ENCODE peak calls at places on chromosomes 5 and 9, in five cellular contexts. A is H9, L is IMR-90, F is mesenchymal stem cell, U is H1. O is an unnamed sample. For H3K79me1, the result is how much of the 10 kb centered on the place peaks cover.

GRCh38 chr9:15146121-15146820 is 160.7 kb downstream of the TTC39B start:
- DNase-seq in A (no peak), L (no peak), F (no peak), U (no peak), O (no peak)

GRCh38 chr5:34682926-34683623 is 26.9 kb downstream of the RAI14 start:
- DNase-seq in A (no peak), L (peak), F (peak), U (peak), O (no peak)

GRCh38 chr5:159316519-159317383 is 13.5 kb downstream of the IL12B start:
- DNase-seq in A (peak), L (peak), F (peak), U (no peak), O (peak)

GRCh38 chr9:2180171-2180570 is 165.0 kb downstream of the SMARCA2 start:
- DNase-seq in A (no peak), L (no peak), F (no peak), U (no peak), O (peak)

GRCh38 chr5:123367739-123368138 is 55.5 kb downstream of the CEP120 start:
- DNase-seq in A (no peak), L (peak), F (peak), U (no peak), O (no peak)

GRCh38 chr9:126166291-126166690 is 160.3 kb upstream of the MVB12B start:
- DNase-seq in A (no peak), L (no peak), F (no peak), U (no peak), O (no peak)

GRCh38 chr5:160030631-160031377 is 21.9 kb downstream of the TTC1 start:
- DNase-seq in A (no peak), L (peak), F (peak), U (no peak), O (no peak)

GRCh38 chr5:81646469-81646868 is 104.4 kb downstream of the SSBP2 start:
- DNase-seq in A (no peak), L (no peak), F (no peak), U (no peak), O (no peak)

GRCh38 chr5:16884595-16884994 is 51.5 kb downstream of the MYO10 start:
- DNase-seq in A (no peak), L (no peak), F (no peak), U (no peak), O (no peak)

GRCh38 chr5:138438724-138439536 is at the start of gene REEP2:
- DNase-seq in A (peak), L (peak), F (peak), U (peak), O (peak)

GRCh38 chr5:72692273-72692672 is 124.2 kb upstream of the TNPO1 start:
- DNase-seq in A (no peak), L (peak), F (peak), U (no peak), O (no peak)

GRCh38 chr5:158658439-158659230 is 441.1 kb downstream of the EBF1 start:
- DNase-seq in A (no peak), L (peak), F (no peak), U (no peak), O (no peak)

GRCh38 chr5:60671899-60672692 is 27.9 kb downstream of the DEPDC1B start:
- DNase-seq in A (no peak), L (no peak), F (no peak), U (no peak), O (no peak)

GRCh38 chr5:56550227-56550626 is 265.1 kb upstream of the MAP3K1 start:
- DNase-seq in A (no peak), L (no peak), F (no peak), U (no peak), O (no peak)

GRCh38 chr5:151296974-151297373 is 6.6 kb downstream of the SLC36A3 start:
- DNase-seq in A (no peak), L (no peak), F (no peak), U (no peak), O (no peak)

GRCh38 chr5:58366461-58366860 is 93.4 kb downstream of the PLK2 start:
- DNase-seq in A (no peak), L (peak), F (peak), U (no peak), O (peak)

GRCh38 chr9:115786321-115786720 is 367.3 kb upstream of the PAPPA start:
- DNase-seq in A (no peak), L (peak), F (peak), U (no peak), O (no peak)

GRCh38 chr5:81506900-81507588 is 113.1 kb upstream of the ACOT12 start:
- DNase-seq in A (peak), L (peak), F (peak), U (no peak), O (peak)

GRCh38 chr5:126961702-126962101 is 68.7 kb downstream of the MARCHF3 start:
- DNase-seq in A (no peak), L (peak), F (peak), U (no peak), O (peak)

GRCh38 chr5:1881273-1881586 is 1.5 kb downstream of the IRX4 start:
- DNase-seq in A (peak), L (no peak), F (no peak), U (peak), O (no peak)

GRCh38 chr5:964821-965220 is 43.8 kb upstream of the NKD2 start:
- DNase-seq in A (no peak), L (no peak), F (peak), U (no peak), O (no peak)

GRCh38 chr9:23674016-23674585 is 151.9 kb downstream of the ELAVL2 start:
- DNase-seq in A (no peak), L (no peak), F (peak), U (no peak), O (no peak)

GRCh38 chr5:58325950-58326500 is 133.9 kb downstream of the PLK2 start:
- DNase-seq in A (no peak), L (no peak), F (no peak), U (no peak), O (no peak)

GRCh38 chr9:77215874-77216273 is 38.5 kb downstream of the VPS13A start:
- DNase-seq in A (no peak), L (peak), F (peak), U (no peak), O (no peak)

GRCh38 chr9:119159386-119159785 is 209.8 kb downstream of the BRINP1 start:
- DNase-seq in A (no peak), L (no peak), F (no peak), U (no peak), O (no peak)
- H3K79me1 ChIP-seq in A (under half), L (under half), F (under half), U (under half), O (under half)

GRCh38 chr9:137951107-137951506 is 73.5 kb downstream of the CACNA1B start:
- DNase-seq in A (no peak), L (no peak), F (no peak), U (no peak), O (no peak)

GRCh38 chr9:137952976-137953666 is 75.5 kb downstream of the CACNA1B start:
- DNase-seq in A (no peak), L (no peak), F (no peak), U (no peak), O (no peak)

GRCh38 chr9:137949260-137949659 is 71.7 kb downstream of the CACNA1B start:
- DNase-seq in A (no peak), L (no peak), F (no peak), U (no peak), O (no peak)

GRCh38 chr9:137953683-137954438 is 76.3 kb downstream of the CACNA1B start:
- DNase-seq in A (no peak), L (no peak), F (no peak), U (no peak), O (no peak)

DNA sequence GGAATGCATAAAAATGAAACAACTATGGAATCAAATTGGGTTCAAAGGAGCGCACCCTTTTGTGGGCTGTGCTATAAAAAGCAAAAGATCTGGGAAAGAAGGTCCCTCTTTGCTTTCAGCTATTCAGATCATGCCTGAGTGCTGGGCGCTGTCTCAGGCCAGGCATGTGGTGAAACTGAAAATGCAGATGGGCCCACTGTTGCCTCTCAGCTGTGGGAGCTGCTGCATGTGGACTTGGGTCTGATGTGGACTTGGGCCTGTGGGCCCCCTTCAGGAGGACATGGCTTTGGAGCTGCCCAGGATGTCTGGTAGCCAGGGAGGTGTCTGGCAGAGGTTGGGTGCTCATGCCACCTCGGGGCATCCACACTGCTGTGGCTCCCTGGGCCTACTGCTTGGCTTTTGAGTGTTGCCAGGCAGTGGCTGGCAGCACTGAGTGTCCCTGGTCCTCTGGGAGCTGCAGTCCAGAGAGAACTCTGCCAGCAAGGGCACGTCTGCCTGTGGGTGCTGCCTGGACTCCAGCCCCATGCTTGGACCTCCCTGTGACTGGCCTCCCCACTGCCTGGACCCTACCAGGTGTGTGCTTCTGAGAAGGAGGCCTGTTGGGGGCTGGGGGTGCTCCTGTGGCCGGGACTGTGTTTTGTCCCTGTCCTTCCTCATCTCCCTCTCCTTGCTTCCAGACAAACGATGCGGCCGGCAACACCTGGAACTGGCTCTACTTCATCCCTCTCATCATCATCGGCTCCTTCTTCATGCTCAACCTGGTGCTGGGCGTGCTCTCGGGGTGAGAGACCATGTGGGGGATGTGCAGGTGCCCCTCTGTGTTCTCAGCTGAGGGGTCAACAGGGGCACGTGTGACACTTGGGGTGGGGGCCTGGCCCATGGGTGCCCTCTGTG is 74.3 kb downstream of the CACNA1B start:
- DNase-seq in A (no peak), L (no peak), F (no peak), U (no peak), O (no peak)
- H3K14ac ChIP-seq in A (no peak), L (no peak), F (no peak), U (no peak), O (no peak)

DNA sequence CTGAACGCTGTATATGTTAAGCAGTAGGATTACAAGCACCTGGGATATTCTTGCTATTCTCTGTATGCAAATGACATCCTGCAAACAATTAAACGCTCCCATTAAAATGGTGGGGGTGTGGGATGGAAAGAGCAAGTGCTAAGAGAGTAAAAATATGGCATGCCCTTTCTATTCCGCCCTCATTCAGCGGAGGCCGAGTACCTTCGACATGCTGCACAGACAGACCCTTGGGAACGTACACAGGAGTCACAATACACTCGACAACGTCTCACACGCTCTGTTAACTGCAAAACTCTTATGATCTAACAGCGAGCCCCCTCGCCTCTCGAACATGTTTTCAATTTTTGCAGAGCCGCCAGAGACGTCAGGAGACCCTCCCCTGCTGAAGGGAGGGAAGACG is 322.2 kb downstream of the CEMIP2 start:
- DNase-seq in A (no peak), L (no peak), F (no peak), U (no peak), O (no peak)
- H2BK5ac ChIP-seq in A (no peak), L (no peak), F (no peak), U (no peak), O (no peak)

GRCh38 chr9:127467621-127468020 is 16.3 kb downstream of the LRSAM1 start:
- DNase-seq in A (no peak), L (no peak), F (no peak), U (no peak), O (no peak)
- H3K79me1 ChIP-seq in A (under half), L (under half), F (under half), U (under half), O (under half)

GRCh38 chr9:122331523-122331927 is 39.3 kb upstream of the PTGS1 start:
- DNase-seq in A (no peak), L (no peak), F (no peak), U (no peak), O (no peak)
- H3K14ac ChIP-seq in A (no peak), L (no peak), F (no peak), U (no peak), O (no peak)

GRCh38 chr5:32443541-32444190 is 874 bp downstream of the ZFR start:
- DNase-seq in A (peak), L (peak), F (peak), U (peak), O (peak)
- H2BK5ac ChIP-seq in A (no peak), L (peak), F (no peak), U (peak), O (peak)

DNA sequence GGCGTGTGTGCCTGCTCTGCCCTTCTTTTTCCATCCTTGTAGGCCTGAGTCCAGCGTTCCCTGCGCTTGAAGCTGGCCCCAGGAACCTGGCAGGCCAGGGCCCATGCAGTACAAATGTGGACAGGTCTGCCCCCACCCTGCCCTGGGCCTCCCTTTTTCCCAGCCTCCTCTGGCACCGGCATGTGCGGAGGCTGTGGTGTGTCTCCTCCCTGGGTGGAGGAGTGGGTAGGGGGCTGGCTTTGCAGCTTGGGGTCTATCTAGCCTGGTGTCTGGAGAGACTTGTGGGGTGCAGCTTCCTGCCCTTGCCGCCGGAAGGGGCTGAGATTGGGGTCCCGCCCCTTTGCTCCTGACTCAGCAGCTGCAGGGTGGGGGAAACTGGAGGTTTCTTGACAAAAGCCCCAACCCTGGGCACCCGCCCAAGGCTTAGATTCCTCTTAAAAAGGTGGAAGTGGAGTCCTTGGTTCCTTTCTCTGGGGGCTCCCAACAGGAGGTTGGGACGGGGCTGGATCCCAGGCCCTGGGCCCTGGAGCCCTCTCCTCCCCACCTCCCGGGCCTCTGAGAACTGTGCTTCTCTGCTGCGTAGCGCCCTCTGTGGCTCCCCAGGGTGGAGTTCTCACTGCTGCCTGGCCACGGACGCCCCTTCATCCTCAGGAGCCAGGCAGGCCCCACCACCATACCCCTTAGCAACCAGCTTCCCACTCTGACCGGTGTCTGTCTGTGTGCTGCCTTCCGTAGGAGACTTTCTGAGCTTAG is 18.0 kb downstream of the RXRA start:
- DNase-seq in A (no peak), L (peak), F (no peak), U (no peak), O (no peak)
- H3K79me1 ChIP-seq in A (under half), L (half or more), F (half or more), U (under half), O (under half)

DNA sequence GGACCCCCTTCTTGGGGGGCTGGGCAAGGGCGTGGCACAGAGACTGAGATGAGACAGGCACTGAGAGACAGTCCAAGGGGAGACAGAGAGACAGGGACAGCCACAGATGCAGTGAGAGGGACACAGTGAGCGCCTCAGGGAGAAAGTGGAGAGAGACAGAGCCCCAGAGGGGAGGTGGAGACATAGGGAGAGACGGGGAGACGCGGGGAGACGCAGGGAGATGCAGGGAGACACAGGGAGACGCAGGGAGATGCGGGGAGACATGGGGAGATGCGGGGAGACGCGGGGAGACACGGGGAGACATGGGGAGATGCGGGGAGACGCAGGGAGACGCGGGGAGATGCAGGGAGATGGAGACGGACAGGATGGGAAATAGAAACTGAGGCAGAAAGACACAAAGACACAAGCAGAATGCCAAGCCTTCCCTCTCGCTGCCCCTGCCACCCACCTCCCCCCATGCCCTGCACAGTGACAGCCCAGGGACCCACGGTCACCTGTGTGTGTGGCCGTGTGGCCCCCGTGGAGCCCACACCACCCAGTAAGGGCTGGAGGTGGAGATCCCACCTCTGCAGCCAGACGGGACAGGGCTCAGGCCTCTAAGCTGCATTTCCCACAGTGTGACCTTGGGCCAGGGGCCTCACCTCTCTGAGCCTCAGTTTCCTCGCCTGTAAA is 8.8 kb downstream of the FIBCD1 start:
- DNase-seq in A (no peak), L (no peak), F (no peak), U (no peak), O (no peak)
- H3K14ac ChIP-seq in A (no peak), L (no peak), F (no peak), U (no peak), O (no peak)

GRCh38 chr9:93202919-93203712 is 19.2 kb downstream of the WNK2 start:
- DNase-seq in A (no peak), L (no peak), F (no peak), U (no peak), O (no peak)

GRCh38 chr9:93205045-93205768 is 21.3 kb downstream of the WNK2 start:
- DNase-seq in A (no peak), L (no peak), F (no peak), U (no peak), O (no peak)

GRCh38 chr9:93204470-93205043 is 20.6 kb downstream of the WNK2 start:
- DNase-seq in A (no peak), L (no peak), F (no peak), U (no peak), O (no peak)

GRCh38 chr9:93205896-93206575 is 22.1 kb downstream of the WNK2 start:
- DNase-seq in A (no peak), L (no peak), F (no peak), U (no peak), O (no peak)

DNA sequence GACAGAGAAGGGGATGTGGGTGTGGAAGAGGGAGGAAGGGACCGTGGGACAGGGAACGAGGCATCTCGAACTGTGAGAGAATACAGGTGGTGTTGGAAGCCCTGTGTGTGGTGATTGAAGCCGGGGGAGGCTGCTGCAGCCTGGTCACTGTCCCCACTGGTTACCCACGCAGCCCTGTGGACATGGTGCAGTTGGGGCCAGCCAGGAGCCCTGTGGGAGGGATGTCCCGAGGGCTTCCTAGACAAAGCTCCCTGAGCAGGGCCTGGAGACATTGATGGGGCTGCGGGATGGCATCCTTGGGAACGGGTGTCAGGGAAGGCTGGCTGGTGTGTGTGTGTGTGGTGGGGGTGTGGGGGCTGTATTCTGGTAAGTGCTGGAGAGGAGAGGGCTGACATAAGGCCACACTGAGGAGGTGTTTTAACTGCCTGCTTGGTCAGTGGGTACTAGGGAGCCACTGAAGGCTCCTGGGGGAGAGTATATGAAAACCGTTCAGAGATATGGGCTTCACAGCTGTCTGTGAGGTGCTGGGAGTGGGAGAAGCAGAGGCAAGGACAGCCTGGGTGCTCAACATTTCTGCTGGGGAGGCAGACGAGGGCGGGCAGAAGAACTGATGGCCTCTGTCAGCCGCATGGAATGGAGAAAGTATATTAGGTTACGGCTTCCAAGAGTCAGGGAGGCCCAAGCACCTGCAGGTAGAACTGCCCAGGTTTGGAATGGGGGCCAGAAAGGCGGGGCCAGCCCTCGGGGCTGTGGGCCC is 20.0 kb downstream of the WNK2 start:
- DNase-seq in A (no peak), L (no peak), F (no peak), U (no peak), O (no peak)
- H2BK5ac ChIP-seq in A (no peak), L (no peak), F (no peak), U (no peak), O (no peak)

GRCh38 chr9:92728831-92729734 is 35.5 kb downstream of the BICD2 start:
- DNase-seq in A (peak), L (peak), F (peak), U (peak), O (no peak)
- H3K79me1 ChIP-seq in A (under half), L (half or more), F (half or more), U (under half), O (under half)